ENCODE peak calls at places on chromosomes 4 and X, in seven cellular contexts. B, I, Z, V, C, D and O are unnamed samples.

GRCh38 chrX:143296521-143296920 is 220.8 kb downstream of the SPANXN3 start:
- DNase-seq in B (no peak), I (no peak), Z (no peak), V (no peak), C (no peak), D (no peak), O (no peak)

GRCh38 chrX:51853251-51853650 is 40.2 kb upstream of the MAGED1 start:
- DNase-seq in B (no peak), I (no peak), Z (no peak), V (no peak), C (no peak), D (no peak), O (no peak)

GRCh38 chr4:140568507-140569306 is at the start of gene UCP1:
- DNase-seq in B (no peak), I (no peak), Z (no peak), V (no peak), C (peak), D (peak), O (no peak)

GRCh38 chr4:53015681-53016080 is 153.6 kb downstream of the RASL11B start:
- DNase-seq in B (no peak), I (peak), Z (no peak), V (peak), C (no peak), D (peak), O (peak)

GRCh38 chrX:66728818-66729271 is 90.0 kb upstream of the EDA2R start:
- DNase-seq in B (peak), I (peak), Z (no peak), V (peak), C (peak), D (peak), O (peak)

GRCh38 chrX:109934434-109934833 is 68.5 kb upstream of the TMEM164 start:
- DNase-seq in B (no peak), I (peak), Z (no peak), V (no peak), C (no peak), D (no peak), O (no peak)

GRCh38 chrX:115452256-115452655 is 108.7 kb upstream of the PLS3 start:
- DNase-seq in B (no peak), I (peak), Z (no peak), V (no peak), C (no peak), D (no peak), O (no peak)

GRCh38 chrX:97743014-97743413 is 859.3 kb downstream of the RPA4 start:
- DNase-seq in B (no peak), I (peak), Z (no peak), V (peak), C (no peak), D (peak), O (peak)

GRCh38 chr4:1981251-1982055 is 27.3 kb downstream of the NELFA start:
- DNase-seq in B (no peak), I (peak), Z (no peak), V (peak), C (no peak), D (peak), O (no peak)

DNA sequence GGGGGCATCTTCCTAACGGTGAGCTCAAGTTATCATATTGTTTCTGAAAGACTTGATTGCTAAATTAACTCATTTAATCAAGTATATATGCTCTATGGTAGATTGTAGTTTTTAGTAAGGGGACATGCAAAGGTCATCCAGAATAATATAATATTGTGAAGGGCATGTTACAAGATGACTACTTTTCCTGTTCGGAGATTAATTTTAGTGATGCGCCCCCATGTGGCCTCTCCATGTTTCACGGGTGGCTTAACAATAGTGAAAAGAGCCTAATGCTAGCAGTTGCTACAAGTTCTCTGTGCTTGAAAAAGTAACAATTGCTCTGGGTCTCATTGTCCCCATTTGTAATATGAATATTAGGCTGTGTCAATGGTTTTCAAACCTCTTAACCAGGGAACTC is 12.2 kb downstream of the SMPX start:
- DNase-seq in B (peak), I (peak), Z (no peak), V (peak), C (no peak), D (peak), O (peak)
- TF ChIP-seq CTCF in B (peak), I (peak), Z (peak), V (peak), C (peak), D (peak), O (peak)

GRCh38 chrX:134725103-134725690 is 66.9 kb upstream of the PLAC1 start:
- DNase-seq in B (no peak), I (no peak), Z (no peak), V (no peak), C (no peak), D (no peak), O (peak)

GRCh38 chrX:134721766-134722532 is 63.7 kb upstream of the PLAC1 start:
- DNase-seq in B (no peak), I (no peak), Z (no peak), V (no peak), C (no peak), D (no peak), O (no peak)

GRCh38 chrX:134732676-134733075 is 74.4 kb upstream of the PLAC1 start:
- DNase-seq in B (no peak), I (no peak), Z (no peak), V (no peak), C (no peak), D (no peak), O (no peak)

GRCh38 chrX:134732152-134732551 is 73.9 kb upstream of the PLAC1 start:
- DNase-seq in B (no peak), I (no peak), Z (no peak), V (no peak), C (no peak), D (no peak), O (no peak)

DNA sequence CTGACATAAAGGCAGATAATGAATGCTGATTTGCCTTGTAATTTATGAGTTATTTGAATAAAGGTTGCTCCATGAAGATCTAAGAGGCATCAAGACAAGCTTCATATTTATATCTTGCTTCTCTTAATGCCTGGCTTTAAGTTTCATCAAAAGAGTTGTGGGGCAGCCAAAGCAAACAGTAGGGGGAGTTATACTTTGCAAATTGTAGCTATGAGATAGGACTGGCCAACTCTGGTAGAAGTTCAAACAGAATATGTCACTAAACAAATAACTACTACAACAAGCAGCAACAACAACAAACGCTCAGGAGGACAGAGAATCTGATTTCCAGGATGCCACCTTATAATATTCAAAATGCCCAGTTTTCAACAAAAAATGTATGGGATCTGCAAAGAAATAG is 69.1 kb upstream of the PLAC1 start:
- DNase-seq in B (no peak), I (peak), Z (no peak), V (peak), C (no peak), D (no peak), O (no peak)
- TF ChIP-seq CTCF in B (no peak), I (peak), Z (no peak), V (peak), C (no peak), D (no peak), O (no peak)

GRCh38 chrX:145190801-145191389 is 56.4 kb upstream of the SPANXN1 start:
- DNase-seq in B (no peak), I (peak), Z (no peak), V (peak), C (no peak), D (no peak), O (no peak)
- TF ChIP-seq CTCF in B (no peak), I (peak), Z (peak), V (peak), C (peak), D (peak), O (peak)

GRCh38 chr4:127809173-127809800 is 27.2 kb downstream of the HSPA4L start:
- DNase-seq in B (no peak), I (peak), Z (no peak), V (peak), C (no peak), D (no peak), O (peak)
- TF ChIP-seq CTCF in B (no peak), I (peak), Z (no peak), V (no peak), C (no peak), D (no peak), O (no peak)

GRCh38 chrX:145178268-145178667 is 69.0 kb upstream of the SPANXN1 start:
- DNase-seq in B (no peak), I (no peak), Z (no peak), V (no peak), C (no peak), D (no peak), O (no peak)
- TF ChIP-seq CTCF in B (no peak), I (peak), Z (no peak), V (no peak), C (peak), D (no peak), O (no peak)

GRCh38 chrX:118497180-118497814 is 1.7 kb downstream of the DOCK11 start:
- DNase-seq in B (peak), I (no peak), Z (no peak), V (no peak), C (no peak), D (peak), O (peak)

GRCh38 chrX:118496763-118497079 is 1.1 kb downstream of the DOCK11 start:
- DNase-seq in B (no peak), I (no peak), Z (no peak), V (no peak), C (no peak), D (no peak), O (no peak)

GRCh38 chrX:118493653-118494297 is 1.8 kb upstream of the DOCK11 start:
- DNase-seq in B (no peak), I (no peak), Z (no peak), V (no peak), C (no peak), D (no peak), O (no peak)

GRCh38 chrX:118495958-118496762 is 545 bp downstream of the DOCK11 start:
- DNase-seq in B (peak), I (peak), Z (peak), V (peak), C (peak), D (peak), O (peak)

DNA sequence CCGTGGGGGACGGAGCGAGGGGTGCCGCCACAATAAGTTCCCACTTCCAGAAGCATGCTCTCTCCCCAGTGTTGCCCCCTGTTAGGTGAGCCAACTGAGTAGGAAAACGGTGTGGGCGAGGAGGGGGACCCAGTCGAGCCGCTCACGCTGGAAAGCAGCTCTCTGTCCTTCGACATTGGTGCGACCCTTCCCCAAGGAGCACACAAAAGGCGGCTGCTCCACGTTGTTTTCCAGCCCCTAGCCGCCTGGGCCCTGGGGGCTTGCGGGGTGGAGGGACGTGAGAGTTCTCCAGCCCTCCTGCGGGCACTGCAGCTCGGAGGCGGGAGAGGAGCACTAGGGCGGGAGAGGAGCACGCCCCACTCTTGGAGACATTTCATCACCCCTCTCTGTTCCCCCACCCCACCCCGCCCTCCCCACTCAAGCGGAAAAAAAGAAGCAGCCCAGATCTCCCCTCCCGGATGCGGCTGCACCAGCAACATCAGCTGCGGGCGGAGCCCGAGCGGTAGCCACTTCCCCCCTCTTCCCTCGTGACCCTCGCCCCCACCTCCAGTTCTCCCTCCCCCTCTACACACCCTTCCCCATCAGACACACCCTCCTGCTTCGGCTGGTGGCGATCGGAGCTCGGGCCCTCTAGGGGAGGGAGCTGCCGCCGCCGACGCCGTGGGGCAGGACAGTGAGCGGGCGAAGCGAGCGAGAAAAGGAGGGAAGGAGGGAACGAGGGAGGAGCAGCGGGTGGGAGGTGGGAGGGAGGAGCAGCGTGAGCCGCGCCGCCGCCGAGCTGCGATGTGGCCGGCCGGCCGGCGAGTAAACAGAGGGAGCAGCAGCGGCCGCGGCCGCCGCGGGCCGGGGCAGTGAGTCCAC is at the start of gene DOCK11:
- DNase-seq in B (peak), I (peak), Z (peak), V (peak), C (peak), D (peak), O (peak)
- TF ChIP-seq CTCF in B (no peak), I (no peak), Z (no peak), V (no peak), C (no peak), D (no peak), O (no peak)

GRCh38 chr4:39024311-39024865 is 7.8 kb downstream of the TMEM156 start:
- DNase-seq in B (no peak), I (no peak), Z (no peak), V (no peak), C (no peak), D (no peak), O (no peak)
- TF ChIP-seq CTCF in B (no peak), I (no peak), Z (no peak), V (no peak), C (no peak), D (no peak), O (no peak)

GRCh38 chrX:117989512-117989911 is 127.1 kb downstream of the KLHL13 start:
- DNase-seq in B (no peak), I (no peak), Z (no peak), V (no peak), C (no peak), D (no peak), O (no peak)

GRCh38 chrX:117990438-117990837 is 126.2 kb downstream of the KLHL13 start:
- DNase-seq in B (no peak), I (peak), Z (no peak), V (no peak), C (no peak), D (no peak), O (no peak)

GRCh38 chrX:117982702-117983392 is 133.8 kb downstream of the KLHL13 start:
- DNase-seq in B (no peak), I (no peak), Z (no peak), V (no peak), C (no peak), D (no peak), O (no peak)

GRCh38 chrX:117987376-117987775 is 129.2 kb downstream of the KLHL13 start:
- DNase-seq in B (no peak), I (peak), Z (no peak), V (no peak), C (no peak), D (no peak), O (no peak)

GRCh38 chrX:117985241-117985640 is 131.4 kb downstream of the KLHL13 start:
- DNase-seq in B (no peak), I (no peak), Z (no peak), V (peak), C (no peak), D (peak), O (peak)
- TF ChIP-seq CTCF in B (no peak), I (peak), Z (no peak), V (no peak), C (peak), D (no peak), O (peak)

GRCh38 chrX:147884958-147885357 is 26.8 kb upstream of the FMR1 start:
- DNase-seq in B (no peak), I (peak), Z (no peak), V (peak), C (no peak), D (no peak), O (peak)
- TF ChIP-seq CTCF in B (no peak), I (no peak), Z (no peak), V (no peak), C (no peak), D (no peak), O (no peak)